ENCODE peak calls at places on chromosomes 1 and 21, in five cellular contexts. B is naive thymus-derived CD8-positive, alpha-beta T cell; O is prostate gland; J is ACHN; Z is BJ. F is an unnamed sample.

GRCh38 chr1:150877220-150877516 is 769 bp upstream of the ARNT start:
- DNase-seq in J (peak), O (no peak), Z (no peak), B (no peak), F (no peak)

GRCh38 chr1:102550729-102551384 is 554.1 kb upstream of the OLFM3 start:
- DNase-seq in O (no peak), B (no peak), Z (no peak), J (peak), F (peak)

GRCh38 chr1:85274969-85275453 is 1.4 kb downstream of the BCL10 start:
- DNase-seq in J (peak), Z (peak), B (no peak), O (no peak), F (no peak)

GRCh38 chr1:172661107-172661506 is 2.2 kb downstream of the FASLG start:
- DNase-seq in B (no peak), J (no peak), O (no peak), Z (no peak), F (no peak)

GRCh38 chr1:219463629-219464028 is 149.3 kb downstream of the ZC3H11B start:
- DNase-seq in O (no peak), B (no peak), J (no peak), Z (no peak), F (no peak)

GRCh38 chr1:84605157-84605556 is 30.9 kb upstream of the CTBS start:
- DNase-seq in B (no peak), O (no peak), Z (no peak), J (no peak), F (no peak)

GRCh38 chr1:224766266-224766665 is 150.1 kb downstream of the CNIH3 start:
- DNase-seq in O (no peak), B (no peak), Z (no peak), J (no peak), F (no peak)

GRCh38 chr1:3504151-3504822 is 49.8 kb downstream of the ARHGEF16 start:
- DNase-seq in J (peak), O (no peak), Z (peak), B (no peak), F (no peak)

GRCh38 chr1:62188111-62188510 is 6.5 kb upstream of the L1TD1 start:
- DNase-seq in O (no peak), B (no peak), Z (no peak), J (no peak), F (no peak)

GRCh38 chr1:22636927-22637326 is 499 bp downstream of the C1QA start:
- DNase-seq in Z (no peak), O (no peak), J (no peak), B (no peak), F (no peak)

GRCh38 chr1:9589719-9590157 is 1.0 kb downstream of the TMEM201 start:
- DNase-seq in B (no peak), O (no peak), J (peak), Z (no peak), F (no peak)

GRCh38 chr1:201309420-201309819 is 26.1 kb downstream of the PKP1 start:
- DNase-seq in B (no peak), O (peak), Z (no peak), J (peak), F (peak)

GRCh38 chr21:32330784-32331311 is 32.2 kb downstream of the MRAP start:
- DNase-seq in B (no peak), O (no peak), Z (no peak), J (no peak), F (no peak)

GRCh38 chr1:207288315-207288714 is 33.2 kb upstream of the CD55 start:
- DNase-seq in J (no peak), B (no peak), O (no peak), Z (no peak), F (no peak)

GRCh38 chr1:68201546-68202238 is 30.6 kb downstream of the WLS start:
- DNase-seq in O (no peak), Z (no peak), B (no peak), J (no peak), F (no peak)

GRCh38 chr1:21594935-21595897 is 73.9 kb downstream of the RAP1GAP start:
- DNase-seq in B (peak), J (peak), O (no peak), Z (no peak), F (no peak)

GRCh38 chr1:12015001-12015491 is 4.3 kb upstream of the MIIP start:
- DNase-seq in O (no peak), B (no peak), Z (peak), J (no peak), F (no peak)

GRCh38 chr1:219476716-219477115 is 136.2 kb downstream of the ZC3H11B start:
- DNase-seq in J (no peak), Z (no peak), O (no peak), B (no peak), F (no peak)

GRCh38 chr1:23567996-23568607 is 8.8 kb upstream of the ID3 start:
- DNase-seq in B (no peak), Z (no peak), O (no peak), J (no peak), F (no peak)

GRCh38 chr1:64472805-64473204 is 2.9 kb downstream of the CACHD1 start:
- DNase-seq in J (no peak), Z (no peak), B (no peak), O (no peak), F (peak)

GRCh38 chr21:44742418-44743153 is 31.2 kb upstream of the TSPEAR start:
- DNase-seq in O (no peak), J (peak), B (peak), Z (no peak), F (no peak)

GRCh38 chr1:14761754-14762153 is 163.3 kb downstream of the KAZN start:
- DNase-seq in B (no peak), O (no peak), Z (no peak), J (no peak), F (no peak)

GRCh38 chr1:58936973-58937372 is 153.1 kb upstream of the JUN start:
- DNase-seq in Z (no peak), O (no peak), B (no peak), J (no peak), F (no peak)

GRCh38 chr1:75426688-75427087 is 184.2 kb downstream of the SLC44A5 start:
- DNase-seq in O (no peak), B (no peak), J (no peak), Z (no peak), F (no peak)

GRCh38 chr1:228555074-228555989 is 68.2 kb downstream of the RNF187 start:
- DNase-seq in B (peak), J (no peak), Z (no peak), O (no peak), F (no peak)

GRCh38 chr1:212355230-212355969 is 59.3 kb downstream of the PACC1 start:
- DNase-seq in J (no peak), O (no peak), B (no peak), Z (peak), F (no peak)

GRCh38 chr1:43664369-43664768 is 14.4 kb downstream of the KDM4A start:
- DNase-seq in O (no peak), Z (no peak), B (no peak), J (no peak), F (no peak)

GRCh38 chr1:108817016-108817415 is 39.9 kb downstream of the AKNAD1 start:
- DNase-seq in Z (peak), O (no peak), B (no peak), J (no peak), F (no peak)

GRCh38 chr1:234150892-234151291 is 222.4 kb upstream of the COA6 start:
- DNase-seq in J (no peak), Z (no peak), B (no peak), O (no peak), F (no peak)

GRCh38 chr1:92030701-92031107 is 919 bp downstream of the EPHX4 start:
- DNase-seq in O (no peak), J (peak), B (peak), Z (no peak), F (no peak)

GRCh38 chr1:72724951-72725863 is 442.9 kb upstream of the NEGR1 start:
- DNase-seq in J (no peak), B (no peak), Z (no peak), O (no peak), F (peak)

GRCh38 chr1:203765029-203765837 is at the start of gene LAX1:
- DNase-seq in O (no peak), B (peak), Z (no peak), J (no peak), F (no peak)

GRCh38 chr1:165747632-165748452 is 20.8 kb downstream of the TMCO1 start:
- DNase-seq in B (no peak), J (peak), O (no peak), Z (no peak), F (no peak)

GRCh38 chr1:68016364-68016763 is 34.1 kb downstream of the DIRAS3 start:
- DNase-seq in B (no peak), Z (peak), O (no peak), J (no peak), F (no peak)

GRCh38 chr1:172720325-172720724 is 61.4 kb downstream of the FASLG start:
- DNase-seq in Z (no peak), J (no peak), B (no peak), O (no peak), F (no peak)

GRCh38 chr1:222339371-222339947 is 208.4 kb downstream of the HHIPL2 start:
- DNase-seq in J (no peak), Z (no peak), B (no peak), O (no peak), F (no peak)

GRCh38 chr1:205069371-205070125 is 14.7 kb downstream of the TMEM81 start:
- DNase-seq in Z (no peak), B (no peak), J (no peak), O (no peak), F (no peak)